ENCODE peak calls at places on chromosomes 7 and 10, in seven cellular contexts. One of them, this sample, is unnamed.

GRCh38 chr7:131040467-131040932 is 287.2 kb upstream of the MKLN1 start:
- DNase-seq in lung microvascular endothelial cell: peak
- DNase-seq in renal cortical epithelial cell: peak
- DNase-seq in HEK293T: peak
- DNase-seq in ELR: peak
- DNase-seq in NCI-H1092: peak
- DNase-seq in progenitor cell of endocrine pancreas: peak
- DNase-seq in this sample: peak

GRCh38 chr10:93991101-93991500 is 2.6 kb upstream of the PLCE1 start:
- DNase-seq in renal cortical epithelial cell: no peak
- DNase-seq in lung microvascular endothelial cell: no peak
- DNase-seq in NCI-H1092: no peak
- DNase-seq in ELR: no peak
- DNase-seq in progenitor cell of endocrine pancreas: no peak
- DNase-seq in HEK293T: no peak
- DNase-seq in this sample: no peak

GRCh38 chr10:109735776-109736175 is 187.5 kb downstream of the XPNPEP1 start:
- DNase-seq in NCI-H1092: no peak
- DNase-seq in lung microvascular endothelial cell: no peak
- DNase-seq in renal cortical epithelial cell: no peak
- DNase-seq in HEK293T: no peak
- DNase-seq in progenitor cell of endocrine pancreas: no peak
- DNase-seq in ELR: no peak
- DNase-seq in this sample: no peak

GRCh38 chr10:36172574-36172973 is 530.5 kb upstream of the FZD8 start:
- DNase-seq in progenitor cell of endocrine pancreas: no peak
- DNase-seq in lung microvascular endothelial cell: peak
- DNase-seq in HEK293T: no peak
- DNase-seq in renal cortical epithelial cell: peak
- DNase-seq in NCI-H1092: no peak
- DNase-seq in ELR: peak
- DNase-seq in this sample: no peak

GRCh38 chr7:137743021-137743420 is 103.8 kb downstream of the DGKI start:
- DNase-seq in progenitor cell of endocrine pancreas: no peak
- DNase-seq in renal cortical epithelial cell: no peak
- DNase-seq in ELR: no peak
- DNase-seq in lung microvascular endothelial cell: no peak
- DNase-seq in HEK293T: no peak
- DNase-seq in NCI-H1092: no peak
- DNase-seq in this sample: no peak

GRCh38 chr10:118865998-118866778 is 111.4 kb upstream of the CACUL1 start:
- DNase-seq in progenitor cell of endocrine pancreas: no peak
- DNase-seq in NCI-H1092: no peak
- DNase-seq in renal cortical epithelial cell: no peak
- DNase-seq in HEK293T: no peak
- DNase-seq in lung microvascular endothelial cell: no peak
- DNase-seq in ELR: no peak
- DNase-seq in this sample: no peak

GRCh38 chr10:74748632-74749031 is 77.8 kb upstream of the KAT6B start:
- DNase-seq in ELR: no peak
- DNase-seq in renal cortical epithelial cell: no peak
- DNase-seq in progenitor cell of endocrine pancreas: no peak
- DNase-seq in NCI-H1092: no peak
- DNase-seq in HEK293T: no peak
- DNase-seq in lung microvascular endothelial cell: no peak
- DNase-seq in this sample: no peak

GRCh38 chr10:126902157-126902556 is 3.1 kb upstream of the DOCK1 start:
- DNase-seq in NCI-H1092: no peak
- DNase-seq in lung microvascular endothelial cell: peak
- DNase-seq in renal cortical epithelial cell: peak
- DNase-seq in ELR: peak
- DNase-seq in HEK293T: peak
- DNase-seq in progenitor cell of endocrine pancreas: no peak
- DNase-seq in this sample: no peak

GRCh38 chr7:5424689-5425506 is 1.3 kb upstream of the TNRC18 start:
- DNase-seq in progenitor cell of endocrine pancreas: no peak
- DNase-seq in HEK293T: no peak
- DNase-seq in ELR: peak
- DNase-seq in renal cortical epithelial cell: no peak
- DNase-seq in NCI-H1092: peak
- DNase-seq in lung microvascular endothelial cell: peak
- DNase-seq in this sample: no peak

GRCh38 chr10:42984761-42985325 is 92.0 kb upstream of the RET start:
- DNase-seq in renal cortical epithelial cell: no peak
- DNase-seq in lung microvascular endothelial cell: no peak
- DNase-seq in progenitor cell of endocrine pancreas: peak
- DNase-seq in HEK293T: no peak
- DNase-seq in NCI-H1092: no peak
- DNase-seq in ELR: no peak
- DNase-seq in this sample: peak

GRCh38 chr7:63900394-63901203 is 98.0 kb upstream of the ZNF722 start:
- DNase-seq in lung microvascular endothelial cell: peak
- DNase-seq in NCI-H1092: peak
- DNase-seq in ELR: no peak
- DNase-seq in HEK293T: peak
- DNase-seq in renal cortical epithelial cell: no peak
- DNase-seq in progenitor cell of endocrine pancreas: no peak
- DNase-seq in this sample: no peak

GRCh38 chr7:41503438-41503837 is 199.5 kb downstream of the INHBA start:
- DNase-seq in lung microvascular endothelial cell: no peak
- DNase-seq in HEK293T: no peak
- DNase-seq in ELR: peak
- DNase-seq in renal cortical epithelial cell: no peak
- DNase-seq in progenitor cell of endocrine pancreas: no peak
- DNase-seq in NCI-H1092: no peak
- DNase-seq in this sample: no peak

GRCh38 chr7:42502022-42502421 is 265.0 kb upstream of the GLI3 start:
- DNase-seq in renal cortical epithelial cell: peak
- DNase-seq in progenitor cell of endocrine pancreas: no peak
- DNase-seq in lung microvascular endothelial cell: peak
- DNase-seq in ELR: peak
- DNase-seq in HEK293T: no peak
- DNase-seq in NCI-H1092: no peak
- DNase-seq in this sample: no peak

GRCh38 chr10:49163741-49164140 is 24.4 kb downstream of the TMEM273 start:
- DNase-seq in HEK293T: no peak
- DNase-seq in renal cortical epithelial cell: no peak
- DNase-seq in ELR: peak
- DNase-seq in progenitor cell of endocrine pancreas: no peak
- DNase-seq in lung microvascular endothelial cell: no peak
- DNase-seq in NCI-H1092: no peak
- DNase-seq in this sample: no peak

GRCh38 chr7:104971290-104972071 is 42.5 kb upstream of the KMT2E start:
- DNase-seq in lung microvascular endothelial cell: peak
- DNase-seq in renal cortical epithelial cell: peak
- DNase-seq in progenitor cell of endocrine pancreas: no peak
- DNase-seq in NCI-H1092: peak
- DNase-seq in HEK293T: no peak
- DNase-seq in ELR: peak
- DNase-seq in this sample: no peak

GRCh38 chr10:124949543-124949942 is 7.6 kb downstream of the ZRANB1 start:
- DNase-seq in HEK293T: no peak
- DNase-seq in ELR: no peak
- DNase-seq in renal cortical epithelial cell: no peak
- DNase-seq in progenitor cell of endocrine pancreas: no peak
- DNase-seq in lung microvascular endothelial cell: no peak
- DNase-seq in NCI-H1092: no peak
- DNase-seq in this sample: no peak

GRCh38 chr10:90859321-90859751 is 1.5 kb upstream of the HTR7 start:
- DNase-seq in renal cortical epithelial cell: no peak
- DNase-seq in progenitor cell of endocrine pancreas: no peak
- DNase-seq in HEK293T: no peak
- DNase-seq in NCI-H1092: no peak
- DNase-seq in ELR: peak
- DNase-seq in lung microvascular endothelial cell: peak
- DNase-seq in this sample: no peak

GRCh38 chr7:92682767-92683539 is 92.8 kb upstream of the FAM133B start:
- DNase-seq in NCI-H1092: no peak
- DNase-seq in lung microvascular endothelial cell: peak
- DNase-seq in HEK293T: no peak
- DNase-seq in renal cortical epithelial cell: no peak
- DNase-seq in ELR: no peak
- DNase-seq in progenitor cell of endocrine pancreas: no peak
- DNase-seq in this sample: no peak

GRCh38 chr7:39434012-39434411 is 132.2 kb upstream of the YAE1 start:
- DNase-seq in ELR: no peak
- DNase-seq in HEK293T: no peak
- DNase-seq in progenitor cell of endocrine pancreas: no peak
- DNase-seq in NCI-H1092: no peak
- DNase-seq in renal cortical epithelial cell: no peak
- DNase-seq in lung microvascular endothelial cell: no peak
- DNase-seq in this sample: no peak

GRCh38 chr7:51263631-51264484 is 52.8 kb downstream of the COBL start:
- DNase-seq in progenitor cell of endocrine pancreas: no peak
- DNase-seq in HEK293T: no peak
- DNase-seq in lung microvascular endothelial cell: no peak
- DNase-seq in renal cortical epithelial cell: peak
- DNase-seq in NCI-H1092: no peak
- DNase-seq in ELR: no peak
- DNase-seq in this sample: no peak

This sample was measured in glutamatergic neuron.